ENCODE peak calls at places on chromosomes 16 and 17, in seven cellular contexts. V, D, I, F, X, L and A are unnamed samples.

GRCh38 chr16:67516296-67517177 is 12.1 kb upstream of the RIPOR1 start:
- DNase-seq in V (peak; percentile 72), D (no peak), I (no peak), F (no peak), X (peak; percentile 61), L (no peak), A (no peak)

GRCh38 chr16:70331588-70332358 is 14.9 kb upstream of the DDX19A start:
- DNase-seq in V (peak; percentile 18), D (no peak), I (no peak), F (no peak), X (no peak), L (peak; percentile 48), A (no peak)

GRCh38 chr16:17018715-17019014 is 452.1 kb downstream of the XYLT1 start:
- DNase-seq in V (no peak), D (no peak), I (no peak), F (no peak), X (no peak), L (no peak), A (no peak)

GRCh38 chr17:51441431-51441830 is 181.1 kb downstream of the UTP18 start:
- DNase-seq in V (no peak), D (no peak), I (no peak), F (no peak), X (no peak), L (no peak), A (no peak)

GRCh38 chr17:42832213-42832933 is 824 bp upstream of the PSME3 start:
- DNase-seq in V (no peak), D (no peak), I (no peak), F (no peak), X (no peak), L (no peak), A (no peak)

GRCh38 chr16:6510261-6510660 is 822.4 kb upstream of the RBFOX1 start:
- DNase-seq in V (no peak), D (no peak), I (no peak), F (no peak), X (no peak), L (no peak), A (no peak)

GRCh38 chr16:20675488-20676267 is 21.8 kb downstream of the ACSM1 start:
- DNase-seq in V (peak; percentile 74), D (no peak), I (peak; percentile 76), F (no peak), X (no peak), L (peak; percentile 96), A (peak; percentile 31)

GRCh38 chr17:17067277-17067676 is 25.0 kb downstream of the MPRIP start:
- DNase-seq in V (no peak), D (no peak), I (no peak), F (no peak), X (peak; percentile 29), L (no peak), A (no peak)

GRCh38 chr17:77957869-77958715 is at the start of gene TNRC6C:
- DNase-seq in V (peak; percentile 98), D (peak; percentile 92), I (peak; percentile 100), F (peak; percentile 100), X (peak; percentile 99), L (peak; percentile 100), A (peak; percentile 99)
- TF ChIP-seq CTCF in V (no peak), D (no peak), I (peak; percentile 18), F (peak; percentile 8), X (peak; percentile 14), L (no peak), A (no peak)

GRCh38 chr17:63698381-63698885 is 1.5 kb downstream of the LIMD2 start:
- DNase-seq in V (no peak), D (no peak), I (no peak), F (peak; percentile 8), X (no peak), L (no peak), A (no peak)
- TF ChIP-seq CTCF in V (no peak), D (no peak), I (no peak), F (no peak), X (no peak), L (no peak), A (no peak)

DNA sequence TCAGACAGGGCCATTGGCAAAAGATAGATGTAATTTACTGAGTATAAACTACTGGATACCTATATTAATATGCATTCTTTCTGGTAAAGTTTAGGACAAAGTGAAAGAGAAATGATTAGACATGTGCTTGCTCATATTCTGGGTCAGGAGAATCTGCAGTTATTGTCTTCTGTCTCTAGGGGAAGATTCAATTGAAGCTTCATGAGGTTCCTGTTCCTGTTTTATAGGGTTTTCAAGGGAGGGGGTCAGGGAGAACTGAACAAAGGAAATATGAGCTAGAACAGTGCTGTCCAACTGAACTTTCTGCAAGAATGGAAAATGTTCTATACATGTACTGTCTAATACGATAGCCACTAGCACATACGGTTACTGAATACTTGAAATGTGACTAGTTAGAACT is 59.3 kb upstream of the CORO6 start:
- DNase-seq in V (no peak), D (no peak), I (no peak), F (peak; percentile 18), X (no peak), L (no peak), A (no peak)
- TF ChIP-seq CTCF in V (no peak), D (no peak), I (no peak), F (no peak), X (no peak), L (no peak), A (no peak)

DNA sequence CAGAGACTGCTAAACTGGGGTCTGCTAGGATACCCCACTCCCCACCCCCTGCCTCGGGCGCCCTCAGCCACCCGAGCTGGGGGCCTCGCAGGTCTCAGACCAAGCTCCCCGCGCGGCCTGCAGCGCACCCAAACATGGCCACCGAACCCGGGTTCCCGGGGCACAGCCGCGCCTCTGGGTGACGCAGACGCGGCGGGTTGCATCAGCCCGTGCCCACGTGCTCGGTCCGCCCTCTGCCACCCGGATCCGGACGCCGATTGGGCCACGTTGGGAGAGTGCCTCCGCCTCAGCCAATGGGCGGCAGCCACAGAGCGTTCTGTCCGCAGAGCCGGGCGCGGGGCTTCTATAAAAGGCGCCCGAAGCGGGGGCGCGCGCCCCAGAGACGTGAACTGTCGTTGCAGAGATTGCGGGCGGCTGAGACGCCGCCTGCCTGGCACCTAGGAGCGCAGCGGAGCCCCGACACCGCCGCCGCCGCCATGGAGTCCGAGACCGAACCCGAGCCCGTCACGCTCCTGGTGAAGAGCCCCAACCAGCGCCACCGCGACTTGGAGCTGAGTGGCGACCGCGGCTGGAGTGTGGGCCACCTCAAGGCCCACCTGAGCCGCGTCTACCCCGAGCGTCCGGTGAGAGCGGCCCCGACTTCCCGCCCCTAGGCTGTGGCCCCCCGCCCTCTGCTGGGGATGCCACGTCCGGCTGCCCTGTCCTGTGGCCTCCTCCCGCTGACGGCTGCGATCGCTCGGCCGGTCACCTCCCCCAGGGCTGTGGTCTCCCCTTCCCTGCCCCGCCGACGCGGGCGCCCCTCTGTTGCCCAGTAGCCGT is at the start of gene HERPUD1:
- DNase-seq in V (peak; percentile 98), D (peak; percentile 90), I (peak; percentile 99), F (peak; percentile 99), X (peak; percentile 98), L (peak; percentile 98), A (peak; percentile 99)
- TF ChIP-seq CTCF in V (no peak), D (no peak), I (no peak), F (no peak), X (no peak), L (no peak), A (no peak)

GRCh38 chr17:2784864-2785263 is 11.4 kb upstream of the RAP1GAP2 start:
- DNase-seq in V (no peak), D (no peak), I (no peak), F (no peak), X (no peak), L (no peak), A (no peak)

GRCh38 chr17:2789700-2790099 is 6.5 kb upstream of the RAP1GAP2 start:
- DNase-seq in V (no peak), D (no peak), I (no peak), F (no peak), X (no peak), L (no peak), A (no peak)

GRCh38 chr17:2783310-2784030 is 12.8 kb upstream of the RAP1GAP2 start:
- DNase-seq in V (no peak), D (no peak), I (no peak), F (no peak), X (no peak), L (no peak), A (no peak)

GRCh38 chr17:2782030-2782429 is 14.2 kb upstream of the RAP1GAP2 start:
- DNase-seq in V (no peak), D (peak; percentile 12), I (no peak), F (no peak), X (peak; percentile 16), L (no peak), A (no peak)

DNA sequence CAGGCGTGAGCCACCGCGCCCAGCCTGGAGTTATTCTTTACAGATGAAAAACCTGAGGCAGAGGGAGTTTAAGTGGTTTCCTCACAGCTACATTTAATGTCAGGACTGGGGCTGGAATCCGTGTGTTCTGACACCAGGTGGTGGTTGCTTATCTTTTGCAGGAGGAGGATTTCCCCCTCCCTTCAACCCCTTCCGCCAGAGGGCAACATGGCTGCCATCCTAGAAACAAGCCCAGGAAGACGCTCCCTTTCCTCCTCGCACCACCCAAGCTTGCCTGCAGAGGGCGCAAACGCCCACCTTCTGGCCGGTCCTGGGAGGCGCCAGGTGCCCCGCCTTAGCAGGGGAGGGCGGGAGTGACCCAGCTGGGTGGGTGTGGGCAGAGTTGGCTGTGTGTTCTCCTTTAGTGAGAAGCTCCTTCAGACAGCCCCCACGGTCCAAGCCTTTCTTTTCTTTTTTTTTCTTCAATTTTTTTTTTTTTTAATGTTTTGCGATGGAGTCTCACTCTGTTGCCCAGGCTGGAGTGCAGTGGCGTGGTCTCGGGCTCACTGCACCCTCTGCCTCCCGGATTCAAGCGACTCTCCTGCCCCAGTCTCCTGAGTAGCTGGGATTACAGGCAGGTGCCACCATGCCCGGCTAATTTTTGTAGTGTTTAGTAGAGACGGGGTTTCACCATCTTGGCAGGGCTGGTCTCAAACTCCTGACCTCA is 9.9 kb upstream of the RAP1GAP2 start:
- DNase-seq in V (peak; percentile 83), D (peak; percentile 63), I (peak; percentile 48), F (peak; percentile 88), X (peak; percentile 72), L (peak; percentile 96), A (peak; percentile 91)
- TF ChIP-seq CTCF in V (peak; percentile 81), D (peak; percentile 92), I (peak; percentile 55), F (peak; percentile 95), X (peak; percentile 90), L (peak; percentile 99), A (peak; percentile 92)

GRCh38 chr16:78102122-78102660 is 2.7 kb downstream of the WWOX start:
- DNase-seq in V (no peak), D (no peak), I (no peak), F (no peak), X (no peak), L (no peak), A (no peak)

GRCh38 chr16:78105517-78105916 is 6.1 kb downstream of the WWOX start:
- DNase-seq in V (peak; percentile 68), D (no peak), I (peak; percentile 37), F (no peak), X (no peak), L (no peak), A (no peak)

GRCh38 chr16:78102865-78103264 is 3.4 kb downstream of the WWOX start:
- DNase-seq in V (no peak), D (no peak), I (no peak), F (no peak), X (no peak), L (no peak), A (no peak)

GRCh38 chr16:78108451-78108850 is 9.0 kb downstream of the WWOX start:
- DNase-seq in V (no peak), D (no peak), I (no peak), F (no peak), X (no peak), L (no peak), A (no peak)

GRCh38 chr16:78106659-78107058 is 7.2 kb downstream of the WWOX start:
- DNase-seq in V (no peak), D (no peak), I (no peak), F (no peak), X (no peak), L (no peak), A (no peak)
- TF ChIP-seq CTCF in V (no peak), D (no peak), I (no peak), F (no peak), X (no peak), L (no peak), A (no peak)